ENCODE peak calls at places on chromosome 10, in eight cellular contexts. One of them, this sample, is unnamed.
A peak's percentile ranks its signal among the peaks of the same experiment; 100 is the strongest.

GRCh38 chr10:117653170-117653515 is 110.6 kb downstream of the EMX2 start:
- DNase-seq in Daoy: peak; percentile 86
- DNase-seq in effector memory CD8-positive, alpha-beta T cell: no peak
- DNase-seq in activated CD4-positive, CD25-positive, alpha-beta regulatory T cell treated with anti-CD3 and anti-CD28 coated beads, Interleukin-2, amount 50 U/mL, for 72 hours: no peak
- DNase-seq in activated CD4-positive, alpha-beta T cell treated with anti-CD3 and anti-CD28 coated beads, Interleukin-2, amount 10 ng/mL, durations not matched to agents 7 days and 5 days: peak; percentile 54
- DNase-seq in activated CD8-positive, alpha-beta memory T cell treated with anti-CD3 and anti-CD28 coated beads for 24 hours: no peak
- DNase-seq in A549: peak; percentile 81
- DNase-seq in neural progenitor cell: no peak
- DNase-seq in this sample: no peak

GRCh38 chr10:125093199-125093841 is 67.0 kb downstream of the CTBP2 start:
- DNase-seq in Daoy: peak; percentile 10
- DNase-seq in effector memory CD8-positive, alpha-beta T cell: no peak
- DNase-seq in activated CD4-positive, CD25-positive, alpha-beta regulatory T cell treated with anti-CD3 and anti-CD28 coated beads, Interleukin-2, amount 50 U/mL, for 72 hours: no peak
- DNase-seq in activated CD4-positive, alpha-beta T cell treated with anti-CD3 and anti-CD28 coated beads, Interleukin-2, amount 10 ng/mL, durations not matched to agents 7 days and 5 days: no peak
- DNase-seq in activated CD8-positive, alpha-beta memory T cell treated with anti-CD3 and anti-CD28 coated beads for 24 hours: no peak
- DNase-seq in A549: no peak
- DNase-seq in neural progenitor cell: no peak
- DNase-seq in this sample: peak; percentile 79

GRCh38 chr10:26860026-26860541 is 674 bp downstream of the ABI1 start:
- DNase-seq in Daoy: peak; percentile 75
- DNase-seq in effector memory CD8-positive, alpha-beta T cell: peak; percentile 51
- DNase-seq in activated CD4-positive, CD25-positive, alpha-beta regulatory T cell treated with anti-CD3 and anti-CD28 coated beads, Interleukin-2, amount 50 U/mL, for 72 hours: peak; percentile 63
- DNase-seq in activated CD4-positive, alpha-beta T cell treated with anti-CD3 and anti-CD28 coated beads, Interleukin-2, amount 10 ng/mL, durations not matched to agents 7 days and 5 days: peak; percentile 52
- DNase-seq in activated CD8-positive, alpha-beta memory T cell treated with anti-CD3 and anti-CD28 coated beads for 24 hours: no peak
- DNase-seq in A549: peak; percentile 33
- DNase-seq in neural progenitor cell: peak; percentile 71
- DNase-seq in this sample: peak; percentile 91

GRCh38 chr10:50653142-50653541 is 29.4 kb upstream of the SGMS1 start:
- DNase-seq in Daoy: no peak
- DNase-seq in effector memory CD8-positive, alpha-beta T cell: peak; percentile 30
- DNase-seq in activated CD4-positive, CD25-positive, alpha-beta regulatory T cell treated with anti-CD3 and anti-CD28 coated beads, Interleukin-2, amount 50 U/mL, for 72 hours: no peak
- DNase-seq in activated CD4-positive, alpha-beta T cell treated with anti-CD3 and anti-CD28 coated beads, Interleukin-2, amount 10 ng/mL, durations not matched to agents 7 days and 5 days: peak; percentile 23
- DNase-seq in activated CD8-positive, alpha-beta memory T cell treated with anti-CD3 and anti-CD28 coated beads for 24 hours: no peak
- DNase-seq in A549: no peak
- DNase-seq in neural progenitor cell: no peak
- DNase-seq in this sample: no peak

GRCh38 chr10:21532694-21533576 is 1.1 kb upstream of the MLLT10 start:
- DNase-seq in Daoy: no peak
- DNase-seq in effector memory CD8-positive, alpha-beta T cell: no peak
- DNase-seq in activated CD4-positive, CD25-positive, alpha-beta regulatory T cell treated with anti-CD3 and anti-CD28 coated beads, Interleukin-2, amount 50 U/mL, for 72 hours: no peak
- DNase-seq in activated CD4-positive, alpha-beta T cell treated with anti-CD3 and anti-CD28 coated beads, Interleukin-2, amount 10 ng/mL, durations not matched to agents 7 days and 5 days: no peak
- DNase-seq in activated CD8-positive, alpha-beta memory T cell treated with anti-CD3 and anti-CD28 coated beads for 24 hours: no peak
- DNase-seq in A549: no peak
- DNase-seq in neural progenitor cell: peak; percentile 3
- DNase-seq in this sample: no peak

GRCh38 chr10:6618340-6618739 is 38.3 kb upstream of the PRKCQ start:
- DNase-seq in Daoy: no peak
- DNase-seq in effector memory CD8-positive, alpha-beta T cell: no peak
- DNase-seq in activated CD4-positive, CD25-positive, alpha-beta regulatory T cell treated with anti-CD3 and anti-CD28 coated beads, Interleukin-2, amount 50 U/mL, for 72 hours: no peak
- DNase-seq in activated CD4-positive, alpha-beta T cell treated with anti-CD3 and anti-CD28 coated beads, Interleukin-2, amount 10 ng/mL, durations not matched to agents 7 days and 5 days: no peak
- DNase-seq in activated CD8-positive, alpha-beta memory T cell treated with anti-CD3 and anti-CD28 coated beads for 24 hours: no peak
- DNase-seq in A549: no peak
- DNase-seq in neural progenitor cell: no peak
- DNase-seq in this sample: no peak

GRCh38 chr10:79628988-79629954 is 18.5 kb downstream of the SFTPA1 start:
- DNase-seq in Daoy: no peak
- DNase-seq in effector memory CD8-positive, alpha-beta T cell: no peak
- DNase-seq in activated CD4-positive, CD25-positive, alpha-beta regulatory T cell treated with anti-CD3 and anti-CD28 coated beads, Interleukin-2, amount 50 U/mL, for 72 hours: no peak
- DNase-seq in activated CD4-positive, alpha-beta T cell treated with anti-CD3 and anti-CD28 coated beads, Interleukin-2, amount 10 ng/mL, durations not matched to agents 7 days and 5 days: no peak
- DNase-seq in activated CD8-positive, alpha-beta memory T cell treated with anti-CD3 and anti-CD28 coated beads for 24 hours: no peak
- DNase-seq in A549: no peak
- DNase-seq in neural progenitor cell: no peak
- DNase-seq in this sample: no peak

GRCh38 chr10:102651455-102652169 is 7.3 kb downstream of the TRIM8 start:
- DNase-seq in Daoy: no peak
- DNase-seq in effector memory CD8-positive, alpha-beta T cell: no peak
- DNase-seq in activated CD4-positive, CD25-positive, alpha-beta regulatory T cell treated with anti-CD3 and anti-CD28 coated beads, Interleukin-2, amount 50 U/mL, for 72 hours: no peak
- DNase-seq in activated CD4-positive, alpha-beta T cell treated with anti-CD3 and anti-CD28 coated beads, Interleukin-2, amount 10 ng/mL, durations not matched to agents 7 days and 5 days: no peak
- DNase-seq in activated CD8-positive, alpha-beta memory T cell treated with anti-CD3 and anti-CD28 coated beads for 24 hours: no peak
- DNase-seq in A549: no peak
- DNase-seq in neural progenitor cell: no peak
- DNase-seq in this sample: peak; percentile 78

GRCh38 chr10:123993534-123994416 is 99.6 kb downstream of the CHST15 start:
- DNase-seq in Daoy: no peak
- DNase-seq in effector memory CD8-positive, alpha-beta T cell: no peak
- DNase-seq in activated CD4-positive, CD25-positive, alpha-beta regulatory T cell treated with anti-CD3 and anti-CD28 coated beads, Interleukin-2, amount 50 U/mL, for 72 hours: no peak
- DNase-seq in activated CD4-positive, alpha-beta T cell treated with anti-CD3 and anti-CD28 coated beads, Interleukin-2, amount 10 ng/mL, durations not matched to agents 7 days and 5 days: no peak
- DNase-seq in activated CD8-positive, alpha-beta memory T cell treated with anti-CD3 and anti-CD28 coated beads for 24 hours: peak; percentile 56
- DNase-seq in A549: no peak
- DNase-seq in neural progenitor cell: no peak
- DNase-seq in this sample: no peak

GRCh38 chr10:35635576-35635975 is 6.5 kb downstream of the FZD8 start:
- DNase-seq in Daoy: peak; percentile 48
- DNase-seq in effector memory CD8-positive, alpha-beta T cell: peak; percentile 35
- DNase-seq in activated CD4-positive, CD25-positive, alpha-beta regulatory T cell treated with anti-CD3 and anti-CD28 coated beads, Interleukin-2, amount 50 U/mL, for 72 hours: no peak
- DNase-seq in activated CD4-positive, alpha-beta T cell treated with anti-CD3 and anti-CD28 coated beads, Interleukin-2, amount 10 ng/mL, durations not matched to agents 7 days and 5 days: peak; percentile 66
- DNase-seq in activated CD8-positive, alpha-beta memory T cell treated with anti-CD3 and anti-CD28 coated beads for 24 hours: peak; percentile 60
- DNase-seq in A549: peak; percentile 43
- DNase-seq in neural progenitor cell: peak; percentile 81
- DNase-seq in this sample: no peak

GRCh38 chr10:17062009-17062408 is 67.6 kb downstream of the CUBN start:
- DNase-seq in Daoy: peak; percentile 64
- DNase-seq in effector memory CD8-positive, alpha-beta T cell: no peak
- DNase-seq in activated CD4-positive, CD25-positive, alpha-beta regulatory T cell treated with anti-CD3 and anti-CD28 coated beads, Interleukin-2, amount 50 U/mL, for 72 hours: no peak
- DNase-seq in activated CD4-positive, alpha-beta T cell treated with anti-CD3 and anti-CD28 coated beads, Interleukin-2, amount 10 ng/mL, durations not matched to agents 7 days and 5 days: no peak
- DNase-seq in activated CD8-positive, alpha-beta memory T cell treated with anti-CD3 and anti-CD28 coated beads for 24 hours: no peak
- DNase-seq in A549: peak; percentile 7
- DNase-seq in neural progenitor cell: no peak
- DNase-seq in this sample: no peak

GRCh38 chr10:33336606-33337334 is 2.3 kb upstream of the NRP1 start:
- DNase-seq in Daoy: peak; percentile 52
- DNase-seq in effector memory CD8-positive, alpha-beta T cell: no peak
- DNase-seq in activated CD4-positive, CD25-positive, alpha-beta regulatory T cell treated with anti-CD3 and anti-CD28 coated beads, Interleukin-2, amount 50 U/mL, for 72 hours: no peak
- DNase-seq in activated CD4-positive, alpha-beta T cell treated with anti-CD3 and anti-CD28 coated beads, Interleukin-2, amount 10 ng/mL, durations not matched to agents 7 days and 5 days: no peak
- DNase-seq in activated CD8-positive, alpha-beta memory T cell treated with anti-CD3 and anti-CD28 coated beads for 24 hours: peak; percentile 59
- DNase-seq in A549: peak; percentile 51
- DNase-seq in neural progenitor cell: peak; percentile 64
- DNase-seq in this sample: peak; percentile 91

GRCh38 chr10:70381491-70382421 is 669 bp downstream of the LRRC20 start:
- DNase-seq in Daoy: peak; percentile 54
- DNase-seq in effector memory CD8-positive, alpha-beta T cell: no peak
- DNase-seq in activated CD4-positive, CD25-positive, alpha-beta regulatory T cell treated with anti-CD3 and anti-CD28 coated beads, Interleukin-2, amount 50 U/mL, for 72 hours: no peak
- DNase-seq in activated CD4-positive, alpha-beta T cell treated with anti-CD3 and anti-CD28 coated beads, Interleukin-2, amount 10 ng/mL, durations not matched to agents 7 days and 5 days: peak; percentile 53
- DNase-seq in activated CD8-positive, alpha-beta memory T cell treated with anti-CD3 and anti-CD28 coated beads for 24 hours: peak; percentile 83
- DNase-seq in A549: peak; percentile 59
- DNase-seq in neural progenitor cell: peak; percentile 76
- DNase-seq in this sample: peak; percentile 81

GRCh38 chr10:31635415-31636065 is 293.1 kb downstream of the ARHGAP12 start:
- DNase-seq in Daoy: no peak
- DNase-seq in effector memory CD8-positive, alpha-beta T cell: no peak
- DNase-seq in activated CD4-positive, CD25-positive, alpha-beta regulatory T cell treated with anti-CD3 and anti-CD28 coated beads, Interleukin-2, amount 50 U/mL, for 72 hours: no peak
- DNase-seq in activated CD4-positive, alpha-beta T cell treated with anti-CD3 and anti-CD28 coated beads, Interleukin-2, amount 10 ng/mL, durations not matched to agents 7 days and 5 days: no peak
- DNase-seq in activated CD8-positive, alpha-beta memory T cell treated with anti-CD3 and anti-CD28 coated beads for 24 hours: no peak
- DNase-seq in A549: no peak
- DNase-seq in neural progenitor cell: no peak
- DNase-seq in this sample: no peak

GRCh38 chr10:112375721-112376577 is 2.0 kb downstream of the ACSL5 start:
- DNase-seq in Daoy: peak; percentile 67
- DNase-seq in effector memory CD8-positive, alpha-beta T cell: peak; percentile 44
- DNase-seq in activated CD4-positive, CD25-positive, alpha-beta regulatory T cell treated with anti-CD3 and anti-CD28 coated beads, Interleukin-2, amount 50 U/mL, for 72 hours: peak; percentile 50
- DNase-seq in activated CD4-positive, alpha-beta T cell treated with anti-CD3 and anti-CD28 coated beads, Interleukin-2, amount 10 ng/mL, durations not matched to agents 7 days and 5 days: peak; percentile 58
- DNase-seq in activated CD8-positive, alpha-beta memory T cell treated with anti-CD3 and anti-CD28 coated beads for 24 hours: peak; percentile 81
- DNase-seq in A549: no peak
- DNase-seq in neural progenitor cell: no peak
- DNase-seq in this sample: peak; percentile 83

GRCh38 chr10:86707505-86707904 is 39.2 kb downstream of the LDB3 start:
- DNase-seq in Daoy: no peak
- DNase-seq in effector memory CD8-positive, alpha-beta T cell: no peak
- DNase-seq in activated CD4-positive, CD25-positive, alpha-beta regulatory T cell treated with anti-CD3 and anti-CD28 coated beads, Interleukin-2, amount 50 U/mL, for 72 hours: no peak
- DNase-seq in activated CD4-positive, alpha-beta T cell treated with anti-CD3 and anti-CD28 coated beads, Interleukin-2, amount 10 ng/mL, durations not matched to agents 7 days and 5 days: no peak
- DNase-seq in activated CD8-positive, alpha-beta memory T cell treated with anti-CD3 and anti-CD28 coated beads for 24 hours: no peak
- DNase-seq in A549: no peak
- DNase-seq in neural progenitor cell: no peak
- DNase-seq in this sample: no peak

This sample was measured in kidney.